ENCODE peak calls at places on chromosome 3, in ten cellular contexts. One of them, this sample, is unnamed.

GRCh38 chr3:29064085-29064484 is 216.8 kb upstream of the RBMS3 start:
- DNase-seq in bronchial epithelial cell: no peak
- DNase-seq in gastrocnemius medialis: no peak
- DNase-seq in fibroblast of lung: peak; percentile 68
- DNase-seq in ovary: no peak
- DNase-seq in mesothelial cell of epicardium: no peak
- DNase-seq in ascending aorta: no peak
- DNase-seq in neural progenitor cell: peak; percentile 43
- DNase-seq in fibroblast of villous mesenchyme: peak; percentile 92
- DNase-seq in BE2C: no peak
- DNase-seq in this sample: no peak

GRCh38 chr3:113136071-113136470 is 75.3 kb upstream of the BOC start:
- DNase-seq in bronchial epithelial cell: peak; percentile 33
- DNase-seq in gastrocnemius medialis: no peak
- DNase-seq in fibroblast of lung: peak; percentile 56
- DNase-seq in ovary: no peak
- DNase-seq in mesothelial cell of epicardium: no peak
- DNase-seq in ascending aorta: no peak
- DNase-seq in neural progenitor cell: peak; percentile 27
- DNase-seq in fibroblast of villous mesenchyme: peak; percentile 28
- DNase-seq in BE2C: no peak
- DNase-seq in this sample: peak; percentile 29

GRCh38 chr3:153768559-153769469 is 352.4 kb upstream of the ARHGEF26 start:
- DNase-seq in bronchial epithelial cell: peak; percentile 56
- DNase-seq in gastrocnemius medialis: no peak
- DNase-seq in fibroblast of lung: peak; percentile 75
- DNase-seq in ovary: no peak
- DNase-seq in mesothelial cell of epicardium: no peak
- DNase-seq in ascending aorta: no peak
- DNase-seq in neural progenitor cell: peak; percentile 66
- DNase-seq in fibroblast of villous mesenchyme: peak; percentile 59
- DNase-seq in BE2C: peak; percentile 20
- DNase-seq in this sample: peak; percentile 65

GRCh38 chr3:46399557-46399956 is 7.3 kb downstream of the CCR5AS start:
- DNase-seq in bronchial epithelial cell: peak; percentile 54
- DNase-seq in gastrocnemius medialis: no peak
- DNase-seq in fibroblast of lung: no peak
- DNase-seq in ovary: no peak
- DNase-seq in mesothelial cell of epicardium: no peak
- DNase-seq in ascending aorta: no peak
- DNase-seq in neural progenitor cell: no peak
- DNase-seq in fibroblast of villous mesenchyme: no peak
- DNase-seq in BE2C: no peak
- DNase-seq in this sample: no peak

GRCh38 chr3:64799606-64800005 is 111.8 kb upstream of the ADAMTS9 start:
- DNase-seq in bronchial epithelial cell: no peak
- DNase-seq in gastrocnemius medialis: no peak
- DNase-seq in fibroblast of lung: no peak
- DNase-seq in ovary: no peak
- DNase-seq in mesothelial cell of epicardium: no peak
- DNase-seq in ascending aorta: no peak
- DNase-seq in neural progenitor cell: no peak
- DNase-seq in fibroblast of villous mesenchyme: no peak
- DNase-seq in BE2C: no peak
- DNase-seq in this sample: no peak

GRCh38 chr3:23344886-23345285 is 141.8 kb downstream of the UBE2E2 start:
- DNase-seq in bronchial epithelial cell: no peak
- DNase-seq in gastrocnemius medialis: no peak
- DNase-seq in fibroblast of lung: no peak
- DNase-seq in ovary: no peak
- DNase-seq in mesothelial cell of epicardium: no peak
- DNase-seq in ascending aorta: no peak
- DNase-seq in neural progenitor cell: no peak
- DNase-seq in fibroblast of villous mesenchyme: no peak
- DNase-seq in BE2C: no peak
- DNase-seq in this sample: no peak

GRCh38 chr3:100744671-100745070 is 35.4 kb downstream of the TFG start:
- DNase-seq in bronchial epithelial cell: no peak
- DNase-seq in gastrocnemius medialis: no peak
- DNase-seq in fibroblast of lung: no peak
- DNase-seq in ovary: no peak
- DNase-seq in mesothelial cell of epicardium: no peak
- DNase-seq in ascending aorta: no peak
- DNase-seq in neural progenitor cell: no peak
- DNase-seq in fibroblast of villous mesenchyme: no peak
- DNase-seq in BE2C: no peak
- DNase-seq in this sample: no peak

GRCh38 chr3:14166877-14167605 is 11.4 kb downstream of the XPC start:
- DNase-seq in bronchial epithelial cell: peak; percentile 66
- DNase-seq in gastrocnemius medialis: peak; percentile 85
- DNase-seq in fibroblast of lung: no peak
- DNase-seq in ovary: no peak
- DNase-seq in mesothelial cell of epicardium: no peak
- DNase-seq in ascending aorta: no peak
- DNase-seq in neural progenitor cell: no peak
- DNase-seq in fibroblast of villous mesenchyme: peak; percentile 48
- DNase-seq in BE2C: no peak
- DNase-seq in this sample: no peak

GRCh38 chr3:52872245-52872644 is 25.1 kb downstream of the STIMATE start:
- DNase-seq in bronchial epithelial cell: no peak
- DNase-seq in gastrocnemius medialis: no peak
- DNase-seq in fibroblast of lung: peak; percentile 71
- DNase-seq in ovary: no peak
- DNase-seq in mesothelial cell of epicardium: no peak
- DNase-seq in ascending aorta: no peak
- DNase-seq in neural progenitor cell: no peak
- DNase-seq in fibroblast of villous mesenchyme: peak; percentile 69
- DNase-seq in BE2C: no peak
- DNase-seq in this sample: no peak

GRCh38 chr3:52874869-52875588 is 22.3 kb downstream of the STIMATE start:
- DNase-seq in bronchial epithelial cell: no peak
- DNase-seq in gastrocnemius medialis: no peak
- DNase-seq in fibroblast of lung: no peak
- DNase-seq in ovary: no peak
- DNase-seq in mesothelial cell of epicardium: no peak
- DNase-seq in ascending aorta: no peak
- DNase-seq in neural progenitor cell: no peak
- DNase-seq in fibroblast of villous mesenchyme: no peak
- DNase-seq in BE2C: no peak
- DNase-seq in this sample: no peak

GRCh38 chr3:52871761-52872160 is 25.6 kb downstream of the STIMATE start:
- DNase-seq in bronchial epithelial cell: no peak
- DNase-seq in gastrocnemius medialis: no peak
- DNase-seq in fibroblast of lung: no peak
- DNase-seq in ovary: no peak
- DNase-seq in mesothelial cell of epicardium: no peak
- DNase-seq in ascending aorta: no peak
- DNase-seq in neural progenitor cell: no peak
- DNase-seq in fibroblast of villous mesenchyme: no peak
- DNase-seq in BE2C: no peak
- DNase-seq in this sample: no peak

GRCh38 chr3:52874160-52874701 is 23.1 kb downstream of the STIMATE start:
- DNase-seq in bronchial epithelial cell: no peak
- DNase-seq in gastrocnemius medialis: no peak
- DNase-seq in fibroblast of lung: no peak
- DNase-seq in ovary: no peak
- DNase-seq in mesothelial cell of epicardium: no peak
- DNase-seq in ascending aorta: no peak
- DNase-seq in neural progenitor cell: no peak
- DNase-seq in fibroblast of villous mesenchyme: peak; percentile 8
- DNase-seq in BE2C: no peak
- DNase-seq in this sample: no peak

DNA sequence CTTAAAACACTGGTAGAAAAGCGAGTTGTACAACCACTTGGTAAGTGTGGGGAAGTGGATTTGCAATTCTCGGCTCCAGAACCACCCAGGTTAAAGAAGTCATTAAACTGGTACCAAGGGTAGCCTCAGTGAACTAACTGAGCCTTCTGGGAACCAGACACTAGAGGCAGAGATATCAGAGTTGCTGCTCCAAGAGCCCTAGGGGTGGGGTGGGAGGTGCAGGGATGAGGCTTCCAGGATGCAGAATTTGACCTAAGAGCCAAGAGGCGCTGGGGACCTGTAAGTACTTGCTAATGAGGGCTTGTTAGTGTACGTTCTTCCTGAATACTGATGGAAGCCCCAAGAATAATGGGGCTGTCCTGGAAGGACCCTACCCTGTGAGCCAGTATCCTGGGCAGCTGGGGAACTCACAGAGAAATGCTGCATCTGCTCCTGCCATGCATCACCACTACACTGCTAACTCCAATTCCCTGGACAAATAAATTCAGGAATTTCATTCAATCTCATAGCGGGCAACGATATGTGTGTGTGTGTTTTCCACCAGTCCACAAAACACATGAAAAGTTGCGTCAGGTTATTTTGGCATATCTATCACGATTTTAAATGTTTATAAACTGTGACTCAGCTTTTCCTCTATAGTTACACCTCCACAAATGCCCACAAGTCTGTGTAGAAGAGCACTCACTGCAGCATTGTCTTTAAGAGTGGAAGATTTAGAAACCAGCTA is 23.8 kb downstream of the STIMATE start:
- DNase-seq in bronchial epithelial cell: peak; percentile 53
- DNase-seq in gastrocnemius medialis: no peak
- DNase-seq in fibroblast of lung: peak; percentile 66
- DNase-seq in ovary: no peak
- DNase-seq in mesothelial cell of epicardium: no peak
- DNase-seq in ascending aorta: no peak
- DNase-seq in neural progenitor cell: no peak
- DNase-seq in fibroblast of villous mesenchyme: peak; percentile 84
- DNase-seq in BE2C: no peak
- DNase-seq in this sample: no peak
- TF ChIP-seq CTCF in bronchial epithelial cell: no peak
- TF ChIP-seq CTCF in gastrocnemius medialis: no peak
- TF ChIP-seq CTCF in fibroblast of lung: no peak
- TF ChIP-seq CTCF in ovary: no peak
- TF ChIP-seq CTCF in mesothelial cell of epicardium: no peak
- TF ChIP-seq CTCF in ascending aorta: no peak
- TF ChIP-seq CTCF in neural progenitor cell: no peak
- TF ChIP-seq CTCF in fibroblast of villous mesenchyme: no peak
- TF ChIP-seq CTCF in BE2C: no peak
- TF ChIP-seq CTCF in this sample: no peak

DNA sequence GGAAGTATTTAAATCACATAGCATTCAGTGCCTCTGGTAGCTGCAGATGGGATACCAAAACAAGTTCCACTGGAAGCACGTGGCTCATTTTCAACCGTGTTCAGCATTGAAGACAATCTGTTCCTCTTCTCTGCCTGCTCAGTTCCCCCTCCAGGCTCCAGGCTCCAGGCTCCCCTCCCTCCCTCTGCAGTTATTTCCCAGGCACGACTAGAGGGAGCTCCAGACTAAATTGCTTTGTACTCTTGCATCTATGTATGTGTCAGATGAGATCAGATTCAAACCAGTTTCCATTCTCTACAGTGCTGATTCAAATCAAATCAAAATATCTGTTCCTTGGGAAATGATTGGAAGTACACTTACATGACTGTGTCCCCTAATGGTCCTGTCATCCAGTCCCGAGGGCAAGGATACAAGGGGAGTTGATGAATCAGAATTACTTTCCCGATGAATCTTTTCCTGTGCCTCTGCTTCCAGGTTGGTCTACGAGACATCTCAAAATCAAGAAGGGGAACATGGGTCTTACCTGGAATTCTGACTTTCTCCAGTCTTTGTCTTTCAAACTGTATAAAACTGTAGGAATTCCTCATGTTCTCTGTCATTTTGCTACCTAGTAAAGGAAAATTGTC is 600.5 kb downstream of the EDEM1 start:
- DNase-seq in bronchial epithelial cell: no peak
- DNase-seq in gastrocnemius medialis: peak; percentile 4
- DNase-seq in fibroblast of lung: no peak
- DNase-seq in ovary: peak; percentile 53
- DNase-seq in mesothelial cell of epicardium: no peak
- DNase-seq in ascending aorta: no peak
- DNase-seq in neural progenitor cell: peak; percentile 57
- DNase-seq in fibroblast of villous mesenchyme: no peak
- DNase-seq in BE2C: no peak
- DNase-seq in this sample: peak; percentile 68
- TF ChIP-seq CTCF in bronchial epithelial cell: no peak
- TF ChIP-seq CTCF in gastrocnemius medialis: no peak
- TF ChIP-seq CTCF in fibroblast of lung: no peak
- TF ChIP-seq CTCF in ovary: no peak
- TF ChIP-seq CTCF in mesothelial cell of epicardium: no peak
- TF ChIP-seq CTCF in ascending aorta: no peak
- TF ChIP-seq CTCF in neural progenitor cell: peak; percentile 62
- TF ChIP-seq CTCF in fibroblast of villous mesenchyme: no peak
- TF ChIP-seq CTCF in BE2C: peak; percentile 17
- TF ChIP-seq CTCF in this sample: peak; percentile 63

DNA sequence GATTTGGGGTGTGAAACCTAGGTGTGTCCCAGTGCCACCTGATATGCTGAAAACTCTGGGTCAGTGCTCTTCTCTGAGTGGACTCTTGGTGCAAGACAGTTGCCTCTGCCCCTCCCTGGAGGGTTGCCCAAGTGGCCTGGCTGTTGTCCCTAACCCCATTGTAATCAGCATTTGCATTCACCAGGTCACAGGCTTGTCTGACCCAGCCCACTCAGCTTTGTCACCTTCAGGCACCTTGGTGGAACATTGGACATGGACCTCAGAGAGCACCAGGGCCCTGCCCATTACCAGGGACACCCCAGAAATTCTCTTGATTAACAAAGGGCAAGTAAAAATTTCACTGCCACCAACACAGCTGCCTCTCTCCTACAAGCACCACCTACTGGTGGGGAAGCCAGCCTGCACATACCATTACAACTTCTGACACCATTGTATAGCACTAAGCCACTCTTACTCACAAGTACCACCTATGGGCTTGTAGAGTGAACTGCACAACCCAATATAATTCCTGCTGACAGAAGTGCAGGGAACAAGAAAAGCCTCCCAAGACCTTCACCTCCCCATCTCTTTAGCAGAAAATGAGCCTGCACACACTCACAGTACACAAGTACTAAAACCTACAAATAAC is 324.6 kb downstream of the EPHA6 start:
- DNase-seq in bronchial epithelial cell: peak; percentile 36
- DNase-seq in gastrocnemius medialis: no peak
- DNase-seq in fibroblast of lung: no peak
- DNase-seq in ovary: no peak
- DNase-seq in mesothelial cell of epicardium: no peak
- DNase-seq in ascending aorta: no peak
- DNase-seq in neural progenitor cell: peak; percentile 33
- DNase-seq in fibroblast of villous mesenchyme: no peak
- DNase-seq in BE2C: peak; percentile 11
- DNase-seq in this sample: no peak
- TF ChIP-seq CTCF in bronchial epithelial cell: peak; percentile 47
- TF ChIP-seq CTCF in gastrocnemius medialis: no peak
- TF ChIP-seq CTCF in fibroblast of lung: no peak
- TF ChIP-seq CTCF in ovary: no peak
- TF ChIP-seq CTCF in mesothelial cell of epicardium: no peak
- TF ChIP-seq CTCF in ascending aorta: no peak
- TF ChIP-seq CTCF in neural progenitor cell: peak; percentile 55
- TF ChIP-seq CTCF in fibroblast of villous mesenchyme: no peak
- TF ChIP-seq CTCF in BE2C: peak; percentile 58
- TF ChIP-seq CTCF in this sample: no peak

DNA sequence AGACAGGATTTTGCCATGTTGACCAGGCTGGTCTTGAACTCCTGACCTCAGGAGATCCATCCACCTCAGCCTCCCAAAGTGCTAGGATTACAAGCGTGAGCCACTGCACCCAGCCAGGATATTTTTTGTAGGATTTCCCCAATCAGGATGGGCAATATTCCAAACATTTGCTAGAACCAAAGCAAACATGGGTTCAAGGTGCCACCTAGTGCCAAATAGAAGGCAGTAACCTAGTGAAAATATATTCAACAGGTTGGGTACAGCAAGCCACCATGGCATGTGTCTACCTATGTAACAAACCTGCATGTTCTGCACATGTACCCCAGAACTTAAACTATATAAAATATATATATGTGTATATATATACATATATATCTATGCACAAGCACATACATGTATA is 185.9 kb upstream of the CADM2 start:
- DNase-seq in bronchial epithelial cell: no peak
- DNase-seq in gastrocnemius medialis: no peak
- DNase-seq in fibroblast of lung: no peak
- DNase-seq in ovary: no peak
- DNase-seq in mesothelial cell of epicardium: no peak
- DNase-seq in ascending aorta: no peak
- DNase-seq in neural progenitor cell: no peak
- DNase-seq in fibroblast of villous mesenchyme: no peak
- DNase-seq in BE2C: peak; percentile 26
- DNase-seq in this sample: no peak
- TF ChIP-seq CTCF in bronchial epithelial cell: no peak
- TF ChIP-seq CTCF in gastrocnemius medialis: no peak
- TF ChIP-seq CTCF in fibroblast of lung: no peak
- TF ChIP-seq CTCF in ovary: no peak
- TF ChIP-seq CTCF in mesothelial cell of epicardium: no peak
- TF ChIP-seq CTCF in ascending aorta: no peak
- TF ChIP-seq CTCF in neural progenitor cell: peak; percentile 45
- TF ChIP-seq CTCF in fibroblast of villous mesenchyme: no peak
- TF ChIP-seq CTCF in BE2C: peak; percentile 56
- TF ChIP-seq CTCF in this sample: peak; percentile 9

This sample was measured in hepatocyte.